ENCODE peak calls at places on chromosomes 4 and X, in ten cellular contexts. One of them, this sample, is unnamed.

GRCh38 chr4:16707874-16708273 is 190.6 kb downstream of the LDB2 start:
- DNase-seq in OCI-LY7: no peak
- DNase-seq in tibial nerve: no peak
- DNase-seq in fibroblast of the aortic adventitia: peak
- DNase-seq in left ventricle myocardium inferior: no peak
- DNase-seq in LNCaP clone FGC: no peak
- DNase-seq in upper lobe of right lung: no peak
- DNase-seq in astrocyte: peak
- DNase-seq in astrocyte of the spinal cord: peak
- DNase-seq in RWPE2: no peak
- DNase-seq in this sample: peak

GRCh38 chr4:8238061-8238511 is 31.5 kb upstream of the HTRA3 start:
- DNase-seq in OCI-LY7: peak
- DNase-seq in tibial nerve: no peak
- DNase-seq in fibroblast of the aortic adventitia: no peak
- DNase-seq in left ventricle myocardium inferior: no peak
- DNase-seq in LNCaP clone FGC: no peak
- DNase-seq in upper lobe of right lung: no peak
- DNase-seq in astrocyte: no peak
- DNase-seq in astrocyte of the spinal cord: no peak
- DNase-seq in RWPE2: no peak
- DNase-seq in this sample: no peak

GRCh38 chrX:16702700-16703599 is 9.5 kb downstream of the CTPS2 start:
- DNase-seq in OCI-LY7: no peak
- DNase-seq in tibial nerve: no peak
- DNase-seq in fibroblast of the aortic adventitia: no peak
- DNase-seq in left ventricle myocardium inferior: no peak
- DNase-seq in LNCaP clone FGC: no peak
- DNase-seq in upper lobe of right lung: no peak
- DNase-seq in astrocyte: no peak
- DNase-seq in astrocyte of the spinal cord: no peak
- DNase-seq in RWPE2: no peak
- DNase-seq in this sample: no peak

GRCh38 chrX:27976284-27976683 is 5.0 kb downstream of the DCAF8L1 start:
- DNase-seq in OCI-LY7: no peak
- DNase-seq in tibial nerve: no peak
- DNase-seq in fibroblast of the aortic adventitia: peak
- DNase-seq in left ventricle myocardium inferior: no peak
- DNase-seq in LNCaP clone FGC: no peak
- DNase-seq in upper lobe of right lung: no peak
- DNase-seq in astrocyte: no peak
- DNase-seq in astrocyte of the spinal cord: peak
- DNase-seq in RWPE2: no peak
- DNase-seq in this sample: peak

GRCh38 chr4:88177981-88178632 is 19.7 kb upstream of the ABCG2 start:
- DNase-seq in OCI-LY7: no peak
- DNase-seq in tibial nerve: no peak
- DNase-seq in fibroblast of the aortic adventitia: peak
- DNase-seq in left ventricle myocardium inferior: no peak
- DNase-seq in LNCaP clone FGC: no peak
- DNase-seq in upper lobe of right lung: no peak
- DNase-seq in astrocyte: peak
- DNase-seq in astrocyte of the spinal cord: peak
- DNase-seq in RWPE2: no peak
- DNase-seq in this sample: peak

GRCh38 chr4:1405636-1406415 is 416 bp downstream of the NKX1-1 start:
- DNase-seq in OCI-LY7: no peak
- DNase-seq in tibial nerve: no peak
- DNase-seq in fibroblast of the aortic adventitia: no peak
- DNase-seq in left ventricle myocardium inferior: no peak
- DNase-seq in LNCaP clone FGC: no peak
- DNase-seq in upper lobe of right lung: peak
- DNase-seq in astrocyte: no peak
- DNase-seq in astrocyte of the spinal cord: no peak
- DNase-seq in RWPE2: peak
- DNase-seq in this sample: no peak

GRCh38 chr4:150938873-150939499 is 76.1 kb downstream of the LRBA start:
- DNase-seq in OCI-LY7: no peak
- DNase-seq in tibial nerve: no peak
- DNase-seq in fibroblast of the aortic adventitia: peak
- DNase-seq in left ventricle myocardium inferior: no peak
- DNase-seq in LNCaP clone FGC: no peak
- DNase-seq in upper lobe of right lung: no peak
- DNase-seq in astrocyte: no peak
- DNase-seq in astrocyte of the spinal cord: no peak
- DNase-seq in RWPE2: no peak
- DNase-seq in this sample: no peak

GRCh38 chrX:97021680-97022079 is 138.0 kb downstream of the RPA4 start:
- DNase-seq in OCI-LY7: no peak
- DNase-seq in tibial nerve: no peak
- DNase-seq in fibroblast of the aortic adventitia: peak
- DNase-seq in left ventricle myocardium inferior: no peak
- DNase-seq in LNCaP clone FGC: no peak
- DNase-seq in upper lobe of right lung: no peak
- DNase-seq in astrocyte: peak
- DNase-seq in astrocyte of the spinal cord: peak
- DNase-seq in RWPE2: no peak
- DNase-seq in this sample: peak

GRCh38 chrX:154036513-154036912 is 16.8 kb upstream of the IRAK1 start:
- DNase-seq in OCI-LY7: no peak
- DNase-seq in tibial nerve: no peak
- DNase-seq in fibroblast of the aortic adventitia: no peak
- DNase-seq in left ventricle myocardium inferior: no peak
- DNase-seq in LNCaP clone FGC: no peak
- DNase-seq in upper lobe of right lung: no peak
- DNase-seq in astrocyte: no peak
- DNase-seq in astrocyte of the spinal cord: no peak
- DNase-seq in RWPE2: no peak
- DNase-seq in this sample: no peak

GRCh38 chrX:48474127-48474526 is 1.9 kb upstream of the FTSJ1 start:
- DNase-seq in OCI-LY7: peak
- DNase-seq in tibial nerve: no peak
- DNase-seq in fibroblast of the aortic adventitia: no peak
- DNase-seq in left ventricle myocardium inferior: no peak
- DNase-seq in LNCaP clone FGC: no peak
- DNase-seq in upper lobe of right lung: no peak
- DNase-seq in astrocyte: no peak
- DNase-seq in astrocyte of the spinal cord: no peak
- DNase-seq in RWPE2: no peak
- DNase-seq in this sample: peak

GRCh38 chrX:17769701-17770269 is 32.5 kb downstream of the SCML1 start:
- DNase-seq in OCI-LY7: no peak
- DNase-seq in tibial nerve: no peak
- DNase-seq in fibroblast of the aortic adventitia: no peak
- DNase-seq in left ventricle myocardium inferior: no peak
- DNase-seq in LNCaP clone FGC: no peak
- DNase-seq in upper lobe of right lung: no peak
- DNase-seq in astrocyte: no peak
- DNase-seq in astrocyte of the spinal cord: no peak
- DNase-seq in RWPE2: no peak
- DNase-seq in this sample: no peak

GRCh38 chr4:145278341-145279121 is 98.1 kb upstream of the OTUD4 start:
- DNase-seq in OCI-LY7: no peak
- DNase-seq in tibial nerve: no peak
- DNase-seq in fibroblast of the aortic adventitia: peak
- DNase-seq in left ventricle myocardium inferior: no peak
- DNase-seq in LNCaP clone FGC: no peak
- DNase-seq in upper lobe of right lung: no peak
- DNase-seq in astrocyte: peak
- DNase-seq in astrocyte of the spinal cord: peak
- DNase-seq in RWPE2: no peak
- DNase-seq in this sample: peak

GRCh38 chrX:1354036-1355019 is 17.7 kb downstream of the IL3RA start:
- DNase-seq in OCI-LY7: no peak
- DNase-seq in tibial nerve: no peak
- DNase-seq in fibroblast of the aortic adventitia: no peak
- DNase-seq in left ventricle myocardium inferior: no peak
- DNase-seq in LNCaP clone FGC: no peak
- DNase-seq in upper lobe of right lung: no peak
- DNase-seq in astrocyte: no peak
- DNase-seq in astrocyte of the spinal cord: no peak
- DNase-seq in RWPE2: no peak
- DNase-seq in this sample: no peak

GRCh38 chr4:70895846-70896435 is 6.2 kb upstream of the MOB1B start:
- DNase-seq in OCI-LY7: peak
- DNase-seq in tibial nerve: no peak
- DNase-seq in fibroblast of the aortic adventitia: no peak
- DNase-seq in left ventricle myocardium inferior: no peak
- DNase-seq in LNCaP clone FGC: no peak
- DNase-seq in upper lobe of right lung: no peak
- DNase-seq in astrocyte: no peak
- DNase-seq in astrocyte of the spinal cord: peak
- DNase-seq in RWPE2: no peak
- DNase-seq in this sample: peak

GRCh38 chr4:164312671-164313070 is 441.3 kb upstream of the SMIM31 start:
- DNase-seq in OCI-LY7: no peak
- DNase-seq in tibial nerve: no peak
- DNase-seq in fibroblast of the aortic adventitia: no peak
- DNase-seq in left ventricle myocardium inferior: no peak
- DNase-seq in LNCaP clone FGC: no peak
- DNase-seq in upper lobe of right lung: no peak
- DNase-seq in astrocyte: no peak
- DNase-seq in astrocyte of the spinal cord: no peak
- DNase-seq in RWPE2: no peak
- DNase-seq in this sample: no peak

GRCh38 chr4:110196206-110196870 is 2.1 kb downstream of the ELOVL6 start:
- DNase-seq in OCI-LY7: peak
- DNase-seq in tibial nerve: no peak
- DNase-seq in fibroblast of the aortic adventitia: peak
- DNase-seq in left ventricle myocardium inferior: peak
- DNase-seq in LNCaP clone FGC: no peak
- DNase-seq in upper lobe of right lung: peak
- DNase-seq in astrocyte: no peak
- DNase-seq in astrocyte of the spinal cord: peak
- DNase-seq in RWPE2: peak
- DNase-seq in this sample: peak

GRCh38 chrX:72479324-72480274 is 93.0 kb downstream of the HDAC8 start:
- DNase-seq in OCI-LY7: no peak
- DNase-seq in tibial nerve: no peak
- DNase-seq in fibroblast of the aortic adventitia: no peak
- DNase-seq in left ventricle myocardium inferior: no peak
- DNase-seq in LNCaP clone FGC: peak
- DNase-seq in upper lobe of right lung: no peak
- DNase-seq in astrocyte: no peak
- DNase-seq in astrocyte of the spinal cord: no peak
- DNase-seq in RWPE2: no peak
- DNase-seq in this sample: no peak

GRCh38 chr4:19888587-19888986 is 363.1 kb upstream of the SLIT2 start:
- DNase-seq in OCI-LY7: peak
- DNase-seq in tibial nerve: no peak
- DNase-seq in fibroblast of the aortic adventitia: no peak
- DNase-seq in left ventricle myocardium inferior: no peak
- DNase-seq in LNCaP clone FGC: no peak
- DNase-seq in upper lobe of right lung: no peak
- DNase-seq in astrocyte: no peak
- DNase-seq in astrocyte of the spinal cord: no peak
- DNase-seq in RWPE2: no peak
- DNase-seq in this sample: no peak
- TF ChIP-seq CTCF in OCI-LY7: peak
- TF ChIP-seq CTCF in tibial nerve: no peak
- TF ChIP-seq CTCF in fibroblast of the aortic adventitia: no peak
- TF ChIP-seq CTCF in left ventricle myocardium inferior: no peak
- TF ChIP-seq CTCF in LNCaP clone FGC: peak
- TF ChIP-seq CTCF in upper lobe of right lung: no peak
- TF ChIP-seq CTCF in astrocyte: no peak
- TF ChIP-seq CTCF in astrocyte of the spinal cord: no peak
- TF ChIP-seq CTCF in RWPE2: no peak
- TF ChIP-seq CTCF in this sample: no peak

DNA sequence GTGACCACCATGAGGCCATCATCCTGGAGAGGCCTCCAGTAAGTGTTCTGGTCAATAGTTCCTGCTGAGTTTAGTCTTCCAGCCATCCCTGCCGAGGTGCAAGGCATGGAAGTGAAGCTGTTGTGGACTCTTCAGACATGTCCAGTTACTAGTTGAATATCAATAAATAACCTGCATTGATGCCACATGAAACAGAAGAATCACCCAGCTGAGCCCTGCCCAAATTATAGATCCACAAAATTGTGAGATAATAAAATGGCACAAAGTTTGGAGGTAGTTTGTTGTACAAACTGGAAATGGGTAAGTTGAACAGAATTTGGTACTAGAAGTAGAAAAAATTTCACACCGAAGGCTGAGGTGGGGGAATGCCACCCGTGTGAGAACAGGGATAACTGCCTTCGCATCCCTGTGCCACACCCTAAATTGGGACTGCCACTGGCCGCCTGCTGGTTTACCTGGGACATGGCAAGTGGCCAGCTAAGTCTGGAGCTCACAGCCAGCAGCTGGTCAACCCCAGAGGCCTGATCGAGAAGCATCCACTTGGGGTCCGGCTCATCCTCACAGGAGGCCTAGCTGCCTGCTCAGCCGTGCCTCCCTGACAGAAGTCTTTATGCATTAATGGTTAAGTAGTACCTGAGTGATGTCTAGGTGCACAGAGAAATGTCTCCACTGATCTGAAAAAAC is 184.5 kb downstream of the SPRY1 start:
- DNase-seq in OCI-LY7: peak
- DNase-seq in tibial nerve: no peak
- DNase-seq in fibroblast of the aortic adventitia: no peak
- DNase-seq in left ventricle myocardium inferior: no peak
- DNase-seq in LNCaP clone FGC: no peak
- DNase-seq in upper lobe of right lung: no peak
- DNase-seq in astrocyte: no peak
- DNase-seq in astrocyte of the spinal cord: no peak
- DNase-seq in RWPE2: no peak
- DNase-seq in this sample: no peak
- H3K4me3 ChIP-seq in OCI-LY7: no peak
- H3K4me3 ChIP-seq in tibial nerve: no peak
- H3K4me3 ChIP-seq in fibroblast of the aortic adventitia: no peak
- H3K4me3 ChIP-seq in left ventricle myocardium inferior: no peak
- H3K4me3 ChIP-seq in LNCaP clone FGC: no peak
- H3K4me3 ChIP-seq in upper lobe of right lung: no peak
- H3K4me3 ChIP-seq in astrocyte: no peak
- H3K4me3 ChIP-seq in astrocyte of the spinal cord: no peak
- H3K4me3 ChIP-seq in RWPE2: no peak
- H3K4me3 ChIP-seq in this sample: no peak

GRCh38 chr4:42150653-42151567 is 1.5 kb downstream of the BEND4 start:
- DNase-seq in OCI-LY7: peak
- DNase-seq in tibial nerve: no peak
- DNase-seq in fibroblast of the aortic adventitia: no peak
- DNase-seq in left ventricle myocardium inferior: no peak
- DNase-seq in LNCaP clone FGC: no peak
- DNase-seq in upper lobe of right lung: no peak
- DNase-seq in astrocyte: no peak
- DNase-seq in astrocyte of the spinal cord: no peak
- DNase-seq in RWPE2: no peak
- DNase-seq in this sample: no peak
- TF ChIP-seq CTCF in OCI-LY7: peak
- TF ChIP-seq CTCF in tibial nerve: no peak
- TF ChIP-seq CTCF in fibroblast of the aortic adventitia: no peak
- TF ChIP-seq CTCF in left ventricle myocardium inferior: no peak
- TF ChIP-seq CTCF in LNCaP clone FGC: no peak
- TF ChIP-seq CTCF in upper lobe of right lung: no peak
- TF ChIP-seq CTCF in astrocyte: no peak
- TF ChIP-seq CTCF in astrocyte of the spinal cord: no peak
- TF ChIP-seq CTCF in RWPE2: no peak
- TF ChIP-seq CTCF in this sample: no peak

DNA sequence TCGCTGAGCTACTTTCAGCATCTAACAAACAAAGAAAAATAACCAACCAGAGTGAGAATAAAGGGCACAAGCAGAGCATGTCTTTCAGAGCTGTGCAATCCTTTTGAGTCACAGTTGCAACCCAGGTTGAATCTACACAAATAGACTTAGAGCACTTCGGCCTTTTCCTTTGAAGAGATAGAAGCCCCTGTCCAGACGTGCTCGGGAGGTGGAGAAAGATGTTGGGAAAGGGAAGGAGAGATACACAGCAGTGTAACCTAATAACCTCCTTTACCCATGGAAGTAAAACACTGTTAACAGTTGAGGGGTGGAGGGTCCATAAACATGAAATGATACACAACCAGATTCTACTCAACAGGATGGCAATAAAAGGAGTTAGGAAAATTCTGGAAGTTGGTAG is 9.0 kb downstream of the MAML3 start:
- DNase-seq in OCI-LY7: no peak
- DNase-seq in tibial nerve: no peak
- DNase-seq in fibroblast of the aortic adventitia: no peak
- DNase-seq in left ventricle myocardium inferior: no peak
- DNase-seq in LNCaP clone FGC: no peak
- DNase-seq in upper lobe of right lung: no peak
- DNase-seq in astrocyte: no peak
- DNase-seq in astrocyte of the spinal cord: no peak
- DNase-seq in RWPE2: no peak
- DNase-seq in this sample: no peak
- H3K4me3 ChIP-seq in OCI-LY7: no peak
- H3K4me3 ChIP-seq in tibial nerve: no peak
- H3K4me3 ChIP-seq in fibroblast of the aortic adventitia: no peak
- H3K4me3 ChIP-seq in left ventricle myocardium inferior: no peak
- H3K4me3 ChIP-seq in LNCaP clone FGC: no peak
- H3K4me3 ChIP-seq in upper lobe of right lung: no peak
- H3K4me3 ChIP-seq in astrocyte: no peak
- H3K4me3 ChIP-seq in astrocyte of the spinal cord: no peak
- H3K4me3 ChIP-seq in RWPE2: no peak
- H3K4me3 ChIP-seq in this sample: no peak